ENCODE peak calls at places on chromosome 20, in six cellular contexts. One of them, this sample, is unnamed.
A peak's percentile ranks its signal among the peaks of the same experiment; 100 is the strongest.

GRCh38 chr20:61046721-61047351 is 205.2 kb upstream of the CDH4 start:
- DNase-seq in H1: no peak
- DNase-seq in HepG2: no peak
- DNase-seq in K562: no peak
- DNase-seq in GM12891: no peak
- DNase-seq in GM12878: no peak
- DNase-seq in this sample: no peak

GRCh38 chr20:17520583-17520982 is 10.6 kb downstream of the BFSP1 start:
- DNase-seq in GM12878: no peak
- DNase-seq in GM12891: no peak
- DNase-seq in H1: no peak
- DNase-seq in HepG2: no peak
- DNase-seq in K562: no peak
- DNase-seq in this sample: no peak

GRCh38 chr20:62816879-62817873 is at the start of gene COL9A3:
- DNase-seq in GM12891: no peak
- DNase-seq in GM12878: no peak
- DNase-seq in K562: no peak
- DNase-seq in H1: no peak
- DNase-seq in HepG2: peak; percentile 63
- DNase-seq in this sample: no peak

GRCh38 chr20:25252226-25252625 is 4.3 kb downstream of the PYGB start:
- DNase-seq in K562: no peak
- DNase-seq in GM12878: no peak
- DNase-seq in HepG2: no peak
- DNase-seq in GM12891: no peak
- DNase-seq in H1: no peak
- DNase-seq in this sample: no peak

GRCh38 chr20:17654649-17655285 is 27.3 kb downstream of the RRBP1 start:
- DNase-seq in GM12891: no peak
- DNase-seq in H1: no peak
- DNase-seq in GM12878: no peak
- DNase-seq in HepG2: peak; percentile 53
- DNase-seq in K562: peak; percentile 15
- DNase-seq in this sample: no peak

GRCh38 chr20:46367967-46368901 is 38.2 kb downstream of the ELMO2 start:
- DNase-seq in GM12878: no peak
- DNase-seq in H1: no peak
- DNase-seq in K562: peak; percentile 77
- DNase-seq in GM12891: no peak
- DNase-seq in HepG2: peak; percentile 56
- DNase-seq in this sample: no peak

GRCh38 chr20:37519508-37520416 is 1.3 kb upstream of the NNAT start:
- DNase-seq in GM12878: no peak
- DNase-seq in HepG2: peak; percentile 70
- DNase-seq in GM12891: no peak
- DNase-seq in H1: no peak
- DNase-seq in K562: no peak
- DNase-seq in this sample: no peak

GRCh38 chr20:44691424-44692423 is 23.4 kb upstream of the CCN5 start:
- DNase-seq in H1: no peak
- DNase-seq in GM12891: no peak
- DNase-seq in GM12878: no peak
- DNase-seq in HepG2: no peak
- DNase-seq in K562: no peak
- DNase-seq in this sample: no peak

GRCh38 chr20:10034717-10035571 is at the start of gene ANKEF1:
- DNase-seq in H1: peak; percentile 29
- DNase-seq in K562: peak; percentile 74
- DNase-seq in HepG2: peak; percentile 87
- DNase-seq in GM12891: peak; percentile 60
- DNase-seq in GM12878: no peak
- DNase-seq in this sample: peak; percentile 56

GRCh38 chr20:32325706-32326506 is 32.2 kb upstream of the ASXL1 start:
- DNase-seq in GM12878: no peak
- DNase-seq in H1: no peak
- DNase-seq in GM12891: no peak
- DNase-seq in HepG2: peak; percentile 99
- DNase-seq in K562: no peak
- DNase-seq in this sample: no peak

GRCh38 chr20:4371623-4372246 is 350.0 kb upstream of the PRND start:
- DNase-seq in GM12891: no peak
- DNase-seq in H1: no peak
- DNase-seq in K562: no peak
- DNase-seq in GM12878: no peak
- DNase-seq in HepG2: no peak
- DNase-seq in this sample: no peak

GRCh38 chr20:60589624-60590023 is 631.4 kb downstream of the CDH26 start:
- DNase-seq in H1: peak; percentile 7
- DNase-seq in HepG2: no peak
- DNase-seq in K562: peak; percentile 18
- DNase-seq in GM12878: no peak
- DNase-seq in GM12891: no peak
- DNase-seq in this sample: no peak

GRCh38 chr20:61115627-61116026 is 136.4 kb upstream of the CDH4 start:
- DNase-seq in GM12891: no peak
- DNase-seq in HepG2: no peak
- DNase-seq in K562: no peak
- DNase-seq in GM12878: no peak
- DNase-seq in H1: no peak
- DNase-seq in this sample: no peak

GRCh38 chr20:41530923-41531322 is 87.3 kb downstream of the CHD6 start:
- DNase-seq in H1: no peak
- DNase-seq in HepG2: no peak
- DNase-seq in K562: no peak
- DNase-seq in GM12878: no peak
- DNase-seq in GM12891: no peak
- DNase-seq in this sample: no peak

GRCh38 chr20:4289875-4290274 is 274.5 kb upstream of the RNF24 start:
- DNase-seq in K562: no peak
- DNase-seq in GM12891: no peak
- DNase-seq in GM12878: no peak
- DNase-seq in H1: no peak
- DNase-seq in HepG2: no peak
- DNase-seq in this sample: no peak

GRCh38 chr20:35489717-35490116 is 34.3 kb downstream of the CEP250 start:
- DNase-seq in HepG2: no peak
- DNase-seq in GM12891: no peak
- DNase-seq in H1: no peak
- DNase-seq in K562: no peak
- DNase-seq in GM12878: no peak
- DNase-seq in this sample: no peak

GRCh38 chr20:38982291-38982690 is 20.1 kb downstream of the DHX35 start:
- DNase-seq in H1: no peak
- DNase-seq in K562: no peak
- DNase-seq in HepG2: peak; percentile 90
- DNase-seq in GM12878: no peak
- DNase-seq in GM12891: no peak
- DNase-seq in this sample: no peak

GRCh38 chr20:22430154-22430745 is 154.1 kb downstream of the FOXA2 start:
- DNase-seq in HepG2: peak; percentile 92
- DNase-seq in GM12891: no peak
- DNase-seq in GM12878: no peak
- DNase-seq in H1: peak; percentile 70
- DNase-seq in K562: peak; percentile 44
- DNase-seq in this sample: no peak

GRCh38 chr20:11544029-11544678 is 373.5 kb upstream of the BTBD3 start:
- DNase-seq in H1: no peak
- DNase-seq in GM12878: peak; percentile 40
- DNase-seq in K562: no peak
- DNase-seq in GM12891: peak; percentile 21
- DNase-seq in HepG2: peak; percentile 72
- DNase-seq in this sample: no peak

GRCh38 chr20:46998497-46999190 is 104.0 kb downstream of the EYA2 start:
- DNase-seq in HepG2: no peak
- DNase-seq in GM12891: no peak
- DNase-seq in K562: no peak
- DNase-seq in H1: no peak
- DNase-seq in GM12878: no peak
- DNase-seq in this sample: no peak

GRCh38 chr20:10586296-10586695 is 87.5 kb downstream of the JAG1 start:
- DNase-seq in GM12878: no peak
- DNase-seq in K562: no peak
- DNase-seq in H1: no peak
- DNase-seq in HepG2: no peak
- DNase-seq in GM12891: no peak
- DNase-seq in this sample: no peak

GRCh38 chr20:4064118-4064962 is 49.0 kb upstream of the RNF24 start:
- DNase-seq in H1: no peak
- DNase-seq in GM12891: no peak
- DNase-seq in GM12878: no peak
- DNase-seq in HepG2: no peak
- DNase-seq in K562: peak; percentile 70
- DNase-seq in this sample: no peak

GRCh38 chr20:47156431-47156841 is 200.1 kb downstream of the ZMYND8 start:
- DNase-seq in GM12891: no peak
- DNase-seq in HepG2: no peak
- DNase-seq in GM12878: no peak
- DNase-seq in H1: no peak
- DNase-seq in K562: no peak
- DNase-seq in this sample: no peak

DNA sequence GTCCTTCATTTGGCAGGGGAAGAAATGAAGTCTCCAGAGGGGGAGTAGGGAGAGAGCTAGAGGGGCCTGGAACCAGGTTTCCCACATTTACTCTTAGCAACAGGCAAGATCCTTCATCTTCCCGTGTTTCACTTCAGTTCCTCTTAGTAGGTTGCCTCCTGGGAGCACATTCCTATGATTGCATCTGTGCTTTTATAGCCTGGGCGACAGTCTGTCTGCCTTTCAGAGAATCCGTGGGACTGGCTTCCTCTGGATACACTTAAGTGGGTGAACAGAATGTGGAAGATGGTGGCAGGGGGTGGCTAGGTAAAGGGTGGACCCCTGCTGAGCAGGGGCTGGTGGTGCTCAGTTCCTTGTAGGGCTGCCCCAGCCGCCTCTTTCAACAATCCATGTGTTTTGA is 33.4 kb downstream of the STK35 start:
- DNase-seq in H1: no peak
- DNase-seq in GM12891: no peak
- DNase-seq in HepG2: no peak
- DNase-seq in GM12878: no peak
- DNase-seq in K562: no peak
- DNase-seq in this sample: no peak
- TF ChIP-seq POLR2A in H1: no peak
- TF ChIP-seq POLR2A in GM12891: no peak
- TF ChIP-seq POLR2A in HepG2: no peak
- TF ChIP-seq POLR2A in GM12878: no peak
- TF ChIP-seq POLR2A in K562: no peak
- TF ChIP-seq POLR2A in this sample: no peak

GRCh38 chr20:57713505-57713903 is 3.7 kb upstream of the PMEPA1 start:
- DNase-seq in HepG2: no peak
- DNase-seq in H1: no peak
- DNase-seq in GM12891: no peak
- DNase-seq in GM12878: no peak
- DNase-seq in K562: no peak
- DNase-seq in this sample: no peak

GRCh38 chr20:57713951-57714350 is 4.1 kb upstream of the PMEPA1 start:
- DNase-seq in GM12891: no peak
- DNase-seq in GM12878: no peak
- DNase-seq in K562: no peak
- DNase-seq in H1: no peak
- DNase-seq in HepG2: no peak
- DNase-seq in this sample: no peak

GRCh38 chr20:57714409-57715267 is 4.8 kb upstream of the PMEPA1 start:
- DNase-seq in K562: no peak
- DNase-seq in H1: no peak
- DNase-seq in HepG2: no peak
- DNase-seq in GM12878: no peak
- DNase-seq in GM12891: no peak
- DNase-seq in this sample: no peak

GRCh38 chr20:57711826-57712225 is 2.0 kb upstream of the PMEPA1 start:
- DNase-seq in GM12878: no peak
- DNase-seq in HepG2: no peak
- DNase-seq in H1: no peak
- DNase-seq in K562: no peak
- DNase-seq in GM12891: no peak
- DNase-seq in this sample: no peak

GRCh38 chr20:57712851-57713504 is 3.2 kb upstream of the PMEPA1 start:
- DNase-seq in K562: no peak
- DNase-seq in HepG2: no peak
- DNase-seq in GM12891: no peak
- DNase-seq in GM12878: no peak
- DNase-seq in H1: no peak
- DNase-seq in this sample: no peak
- TF ChIP-seq TAF1 in K562: no peak
- TF ChIP-seq TAF1 in HepG2: no peak
- TF ChIP-seq TAF1 in GM12891: no peak
- TF ChIP-seq TAF1 in GM12878: no peak
- TF ChIP-seq TAF1 in H1: no peak
- TF ChIP-seq TAF1 in this sample: no peak

GRCh38 chr20:59146801-59147118 is 16.9 kb upstream of the ZNF831 start:
- DNase-seq in K562: no peak
- DNase-seq in GM12878: no peak
- DNase-seq in H1: no peak
- DNase-seq in HepG2: no peak
- DNase-seq in GM12891: no peak
- DNase-seq in this sample: no peak
- TF ChIP-seq POLR2AphosphoS5 in K562: no peak
- TF ChIP-seq POLR2AphosphoS5 in GM12878: no peak
- TF ChIP-seq POLR2AphosphoS5 in H1: no peak
- TF ChIP-seq POLR2AphosphoS5 in HepG2: no peak
- TF ChIP-seq POLR2AphosphoS5 in GM12891: no peak
- TF ChIP-seq POLR2AphosphoS5 in this sample: no peak

DNA sequence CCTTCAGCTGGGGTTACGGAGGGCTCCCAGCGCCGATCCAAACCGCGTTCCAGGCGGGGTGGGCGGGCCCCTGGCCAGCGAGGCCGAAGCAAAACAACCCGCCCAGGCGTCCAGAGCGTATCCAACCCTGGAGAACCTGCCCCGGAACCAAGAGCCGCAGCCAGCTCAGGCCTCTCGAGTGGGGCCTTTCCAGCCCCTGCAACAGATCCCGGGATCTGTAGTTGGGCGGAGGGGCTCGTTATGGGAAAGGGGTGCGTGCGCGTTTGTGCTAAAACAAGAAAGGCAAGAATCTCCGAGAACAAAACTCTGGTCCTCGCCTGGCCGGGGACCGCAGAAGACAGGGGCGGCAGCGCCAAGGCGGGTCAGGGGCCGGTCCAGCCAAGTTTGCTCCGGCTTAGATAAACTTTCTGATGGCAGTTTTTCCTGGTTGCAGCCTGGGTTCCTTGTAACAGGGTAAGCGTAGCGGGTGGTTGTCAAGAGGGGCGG is 528 bp upstream of the RIN2 start:
- DNase-seq in HepG2: peak; percentile 60
- DNase-seq in GM12891: no peak
- DNase-seq in K562: no peak
- DNase-seq in GM12878: no peak
- DNase-seq in H1: no peak
- DNase-seq in this sample: no peak
- TF ChIP-seq POLR2A in HepG2: peak; percentile 13
- TF ChIP-seq POLR2A in GM12891: no peak
- TF ChIP-seq POLR2A in K562: no peak
- TF ChIP-seq POLR2A in GM12878: no peak
- TF ChIP-seq POLR2A in H1: no peak
- TF ChIP-seq POLR2A in this sample: no peak